ENCODE peak calls at places on chromosomes 5 and 9, in seven cellular contexts. N, V, W, L, M, C and Y are unnamed samples.

GRCh38 chr9:121916008-121916407 is 177.1 kb downstream of the TTLL11 start:
- DNase-seq in N (no peak), V (no peak), W (no peak), L (no peak), M (no peak), C (no peak), Y (no peak)

GRCh38 chr5:54836959-54837534 is 148.3 kb downstream of the ESM1 start:
- DNase-seq in N (no peak), V (no peak), W (no peak), L (no peak), M (no peak), C (no peak), Y (no peak)

GRCh38 chr9:114056527-114056926 is 21.6 kb downstream of the AMBP start:
- DNase-seq in N (no peak), V (no peak), W (no peak), L (no peak), M (no peak), C (no peak), Y (no peak)

GRCh38 chr9:95237336-95237735 is 80.2 kb downstream of the FANCC start:
- DNase-seq in N (no peak), V (no peak), W (no peak), L (no peak), M (no peak), C (no peak), Y (no peak)

GRCh38 chr5:161299053-161299452 is 247.5 kb downstream of the GABRB2 start:
- DNase-seq in N (no peak), V (no peak), W (no peak), L (no peak), M (no peak), C (no peak), Y (no peak)

GRCh38 chr9:134622896-134623407 is 18.7 kb upstream of the COL5A1 start:
- DNase-seq in N (no peak), V (no peak), W (no peak), L (no peak), M (no peak), C (peak), Y (no peak)

GRCh38 chr9:33196736-33197135 is 29.6 kb upstream of the B4GALT1 start:
- DNase-seq in N (no peak), V (no peak), W (no peak), L (no peak), M (no peak), C (no peak), Y (no peak)

GRCh38 chr5:10678236-10678635 is 82.8 kb downstream of the DAP start:
- DNase-seq in N (no peak), V (no peak), W (no peak), L (no peak), M (no peak), C (no peak), Y (no peak)

GRCh38 chr9:129886226-129887174 is 51.2 kb downstream of the USP20 start:
- DNase-seq in N (no peak), V (no peak), W (peak), L (peak), M (no peak), C (no peak), Y (no peak)

GRCh38 chr5:143554194-143554717 is 150.8 kb upstream of the NR3C1 start:
- DNase-seq in N (no peak), V (no peak), W (no peak), L (no peak), M (no peak), C (no peak), Y (no peak)

GRCh38 chr5:2105141-2105540 is 222.4 kb upstream of the IRX4 start:
- DNase-seq in N (no peak), V (no peak), W (no peak), L (no peak), M (no peak), C (no peak), Y (no peak)

GRCh38 chr9:91036826-91037510 is 235.3 kb downstream of the SYK start:
- DNase-seq in N (peak), V (peak), W (no peak), L (peak), M (peak), C (peak), Y (peak)

GRCh38 chr5:172714491-172715420 is 56.2 kb downstream of the DUSP1 start:
- DNase-seq in N (peak), V (peak), W (no peak), L (peak), M (no peak), C (peak), Y (peak)

GRCh38 chr9:114116061-114116747 is 17.1 kb upstream of the KIF12 start:
- DNase-seq in N (no peak), V (no peak), W (no peak), L (no peak), M (no peak), C (no peak), Y (no peak)

GRCh38 chr5:17000296-17000939 is 64.3 kb upstream of the MYO10 start:
- DNase-seq in N (peak), V (no peak), W (no peak), L (no peak), M (no peak), C (no peak), Y (no peak)

GRCh38 chr5:180142824-180143610 is 66.0 kb downstream of the RASGEF1C start:
- DNase-seq in N (no peak), V (no peak), W (no peak), L (no peak), M (no peak), C (no peak), Y (no peak)

GRCh38 chr9:125763373-125763772 is 16.2 kb downstream of the PBX3 start:
- DNase-seq in N (no peak), V (peak), W (no peak), L (peak), M (no peak), C (no peak), Y (peak)

GRCh38 chr9:130128251-130128650 is 44.0 kb upstream of the NCS1 start:
- DNase-seq in N (no peak), V (no peak), W (peak), L (no peak), M (no peak), C (no peak), Y (no peak)

GRCh38 chr9:134189167-134189474 is 24.8 kb upstream of the RNU6ATAC start:
- DNase-seq in N (no peak), V (no peak), W (no peak), L (no peak), M (no peak), C (no peak), Y (no peak)

GRCh38 chr9:83707518-83707767 is 315 bp downstream of the UBQLN1 start:
- DNase-seq in N (no peak), V (no peak), W (no peak), L (no peak), M (no peak), C (no peak), Y (no peak)

GRCh38 chr9:111356567-111357244 is 26.7 kb upstream of the OR2K2 start:
- DNase-seq in N (peak), V (no peak), W (no peak), L (peak), M (no peak), C (no peak), Y (no peak)

GRCh38 chr5:91998774-91999173 is 615.7 kb upstream of the ARRDC3 start:
- DNase-seq in N (no peak), V (no peak), W (no peak), L (no peak), M (no peak), C (peak), Y (no peak)

GRCh38 chr5:61055434-61056006 is 106.7 kb downstream of the SMIM15 start:
- DNase-seq in N (no peak), V (peak), W (peak), L (peak), M (no peak), C (no peak), Y (peak)
- TF ChIP-seq SP1 in N (no peak), V (no peak), W (no peak), L (no peak), M (no peak), C (no peak), Y (no peak)

GRCh38 chr9:98455256-98455956 is 200.0 kb upstream of the TBC1D2 start:
- DNase-seq in N (no peak), V (no peak), W (no peak), L (no peak), M (no peak), C (no peak), Y (no peak)

GRCh38 chr9:98453589-98454311 is 198.3 kb upstream of the TBC1D2 start:
- DNase-seq in N (no peak), V (no peak), W (no peak), L (no peak), M (no peak), C (no peak), Y (no peak)

GRCh38 chr9:98457696-98458370 is 202.4 kb upstream of the TBC1D2 start:
- DNase-seq in N (no peak), V (no peak), W (no peak), L (no peak), M (no peak), C (no peak), Y (no peak)

GRCh38 chr9:98451576-98451975 is 196.1 kb upstream of the TBC1D2 start:
- DNase-seq in N (no peak), V (no peak), W (no peak), L (no peak), M (no peak), C (no peak), Y (no peak)

GRCh38 chr9:98455957-98456621 is 200.6 kb upstream of the TBC1D2 start:
- DNase-seq in N (no peak), V (no peak), W (no peak), L (no peak), M (no peak), C (no peak), Y (no peak)
- TF ChIP-seq SP1 in N (no peak), V (no peak), W (no peak), L (no peak), M (no peak), C (no peak), Y (no peak)

GRCh38 chr9:136944094-136944518 is 432 bp downstream of the FBXW5 start:
- DNase-seq in N (no peak), V (peak), W (no peak), L (peak), M (no peak), C (no peak), Y (no peak)
- TF ChIP-seq SP1 in N (no peak), V (no peak), W (no peak), L (no peak), M (no peak), C (no peak), Y (no peak)

GRCh38 chr5:102561894-102562760 is 63.3 kb upstream of the SLCO6A1 start:
- DNase-seq in N (peak), V (peak), W (no peak), L (peak), M (peak), C (peak), Y (peak)
- TF ChIP-seq SP1 in N (no peak), V (no peak), W (no peak), L (no peak), M (no peak), C (no peak), Y (no peak)

DNA sequence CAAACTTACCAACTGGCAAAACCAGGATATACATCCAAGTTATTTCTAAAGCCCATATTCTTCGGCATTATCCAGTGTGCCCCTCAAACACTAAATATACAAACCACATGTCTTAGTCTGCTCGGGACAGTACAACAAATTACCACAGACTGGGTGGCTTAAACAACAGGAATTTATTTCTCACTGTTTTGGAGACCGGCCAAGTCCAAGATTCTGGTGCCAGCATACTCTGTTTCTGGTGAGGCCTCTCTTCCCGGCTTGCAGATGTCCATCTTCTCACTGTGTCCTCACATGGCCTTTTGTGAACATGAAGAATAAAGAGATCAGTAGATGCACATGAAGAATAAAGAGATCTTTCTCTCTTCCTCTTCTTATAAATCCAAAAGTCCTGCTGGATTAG is 12.9 kb upstream of the SLCO6A1 start:
- DNase-seq in N (no peak), V (no peak), W (no peak), L (no peak), M (no peak), C (no peak), Y (no peak)
- TF ChIP-seq SP1 in N (no peak), V (no peak), W (no peak), L (no peak), M (no peak), C (no peak), Y (no peak)